ENCODE peak calls at places on chromosomes 3 and 15, in four cellular contexts. V, G, Y and Z are unnamed samples.

GRCh38 chr3:125280966-125281365 is 68.4 kb upstream of the SLC12A8 start:
- DNase-seq in G (peak; percentile 57), Y (no peak), V (peak; percentile 80), Z (no peak)

GRCh38 chr3:102532901-102533300 is 98.1 kb downstream of the ZPLD1 start:
- DNase-seq in G (no peak), V (no peak), Y (no peak), Z (no peak)

GRCh38 chr15:86263235-86263634 is 183.6 kb downstream of the AGBL1 start:
- DNase-seq in Y (no peak), G (no peak), V (no peak), Z (no peak)

GRCh38 chr15:50182233-50183013 is 427 bp downstream of the SLC27A2 start:
- DNase-seq in V (peak; percentile 41), G (peak; percentile 55), Y (no peak), Z (peak; percentile 76)

GRCh38 chr3:134476306-134476705 is 9.5 kb downstream of the ANAPC13 start:
- DNase-seq in V (no peak), Y (no peak), G (no peak), Z (no peak)

GRCh38 chr3:157190242-157190876 is 30.4 kb upstream of the CCNL1 start:
- DNase-seq in V (no peak), Y (no peak), G (no peak), Z (no peak)

GRCh38 chr15:35522061-35522460 is 23.9 kb downstream of the DPH6 start:
- DNase-seq in G (no peak), Y (no peak), V (no peak), Z (no peak)

GRCh38 chr3:38662544-38662943 is 13.1 kb upstream of the SCN5A start:
- DNase-seq in V (peak; percentile 11), G (peak; percentile 16), Y (no peak), Z (no peak)

GRCh38 chr3:152688313-152688712 is 146.6 kb upstream of the P2RY1 start:
- DNase-seq in Y (no peak), G (no peak), V (no peak), Z (peak; percentile 36)

GRCh38 chr15:29939404-29939803 is 117.1 kb upstream of the TJP1 start:
- DNase-seq in G (no peak), V (no peak), Y (no peak), Z (no peak)

GRCh38 chr3:119831941-119832371 is 50.1 kb downstream of the NR1I2 start:
- DNase-seq in Y (no peak), V (no peak), G (no peak), Z (no peak)

GRCh38 chr3:189188466-189188865 is 16.7 kb downstream of the TPRG1 start:
- DNase-seq in G (peak; percentile 87), V (no peak), Y (no peak), Z (no peak)

GRCh38 chr3:14297784-14298236 is 104.6 kb upstream of the SLC6A6 start:
- DNase-seq in G (no peak), V (no peak), Y (no peak), Z (no peak)

GRCh38 chr15:67716171-67716570 is 109.1 kb upstream of the SKOR1 start:
- DNase-seq in V (no peak), G (no peak), Y (no peak), Z (no peak)

GRCh38 chr3:138496436-138496835 is 62.0 kb downstream of the ESYT3 start:
- DNase-seq in G (no peak), Y (no peak), V (no peak), Z (no peak)

GRCh38 chr15:36511594-36511993 is 67.8 kb upstream of the CDIN1 start:
- DNase-seq in Y (no peak), V (no peak), G (no peak), Z (no peak)

GRCh38 chr3:163809540-163809993 is 1268.7 kb downstream of the SI start:
- DNase-seq in G (no peak), V (no peak), Y (no peak), Z (no peak)

GRCh38 chr3:108345492-108346205 is 49.3 kb downstream of the HHLA2 start:
- DNase-seq in G (peak; percentile 62), Y (no peak), V (no peak), Z (no peak)

GRCh38 chr3:66478923-66479322 is 21.9 kb downstream of the LRIG1 start:
- DNase-seq in G (no peak), Y (no peak), V (peak; percentile 56), Z (no peak)

GRCh38 chr15:52112203-52112750 is 298 bp downstream of the BCL2L10 start:
- DNase-seq in Y (no peak), G (peak; percentile 64), V (no peak), Z (no peak)

GRCh38 chr15:74655424-74655823 is 39.8 kb downstream of the CLK3 start:
- DNase-seq in G (no peak), Y (no peak), V (peak; percentile 24), Z (no peak)

GRCh38 chr15:41567870-41568269 is 8.9 kb downstream of the TYRO3 start:
- DNase-seq in G (no peak), Y (no peak), V (no peak), Z (no peak)

GRCh38 chr15:70880781-70881180 is 11.5 kb downstream of the THAP10 start:
- DNase-seq in V (no peak), G (no peak), Y (no peak), Z (no peak)

GRCh38 chr15:42138968-42139386 is 17.5 kb downstream of the PLA2G4F start:
- DNase-seq in G (peak; percentile 88), V (no peak), Y (no peak), Z (peak; percentile 42)

GRCh38 chr3:27686642-27687041 is 35.5 kb downstream of the EOMES start:
- DNase-seq in V (no peak), Y (no peak), G (no peak), Z (no peak)

GRCh38 chr3:119434703-119435102 is 28.7 kb downstream of the TMEM39A start:
- DNase-seq in V (no peak), Y (no peak), G (no peak), Z (no peak)

GRCh38 chr3:123104550-123104949 is 37.7 kb downstream of the PDIA5 start:
- DNase-seq in Y (no peak), V (no peak), G (no peak), Z (no peak)

GRCh38 chr15:33068007-33068441 is 126.5 kb downstream of the FMN1 start:
- DNase-seq in V (no peak), Y (no peak), G (peak; percentile 96), Z (no peak)